ENCODE peak calls at places on chromosome 15, in four cellular contexts. One of them, this sample, is unnamed.

GRCh38 chr15:46636220-46636619 is 1001.4 kb downstream of the SQOR start:
- DNase-seq in heart left ventricle: no peak
- DNase-seq in CD4-positive, CD25-positive, alpha-beta regulatory T cell: no peak
- DNase-seq in right lobe of liver: no peak
- DNase-seq in this sample: no peak

GRCh38 chr15:49815937-49816336 is 195.1 kb downstream of the DTWD1 start:
- DNase-seq in heart left ventricle: peak; percentile 38
- DNase-seq in CD4-positive, CD25-positive, alpha-beta regulatory T cell: no peak
- DNase-seq in right lobe of liver: no peak
- DNase-seq in this sample: no peak

GRCh38 chr15:49155834-49156627 is 632 bp upstream of the COPS2 start:
- DNase-seq in heart left ventricle: no peak
- DNase-seq in CD4-positive, CD25-positive, alpha-beta regulatory T cell: no peak
- DNase-seq in right lobe of liver: no peak
- DNase-seq in this sample: no peak

GRCh38 chr15:57387644-57388076 is 11.4 kb downstream of the CGNL1 start:
- DNase-seq in heart left ventricle: no peak
- DNase-seq in CD4-positive, CD25-positive, alpha-beta regulatory T cell: no peak
- DNase-seq in right lobe of liver: no peak
- DNase-seq in this sample: no peak

GRCh38 chr15:89068325-89068784 is 19.9 kb upstream of the ABHD2 start:
- DNase-seq in heart left ventricle: no peak
- DNase-seq in CD4-positive, CD25-positive, alpha-beta regulatory T cell: no peak
- DNase-seq in right lobe of liver: no peak
- DNase-seq in this sample: no peak

GRCh38 chr15:54273928-54274327 is 295.7 kb downstream of the UNC13C start:
- DNase-seq in heart left ventricle: no peak
- DNase-seq in CD4-positive, CD25-positive, alpha-beta regulatory T cell: no peak
- DNase-seq in right lobe of liver: no peak
- DNase-seq in this sample: no peak

GRCh38 chr15:98649996-98650870 is 1.9 kb downstream of the IGF1R start:
- DNase-seq in heart left ventricle: peak; percentile 64
- DNase-seq in CD4-positive, CD25-positive, alpha-beta regulatory T cell: peak; percentile 63
- DNase-seq in right lobe of liver: peak; percentile 40
- DNase-seq in this sample: peak; percentile 91

GRCh38 chr15:100183921-100184480 is 157.8 kb downstream of the ADAMTS17 start:
- DNase-seq in heart left ventricle: no peak
- DNase-seq in CD4-positive, CD25-positive, alpha-beta regulatory T cell: no peak
- DNase-seq in right lobe of liver: no peak
- DNase-seq in this sample: peak; percentile 27

GRCh38 chr15:29631076-29632070 is 190.9 kb downstream of the TJP1 start:
- DNase-seq in heart left ventricle: no peak
- DNase-seq in CD4-positive, CD25-positive, alpha-beta regulatory T cell: no peak
- DNase-seq in right lobe of liver: no peak
- DNase-seq in this sample: no peak

GRCh38 chr15:73990250-73991005 is 1.7 kb downstream of the STOML1 start:
- DNase-seq in heart left ventricle: no peak
- DNase-seq in CD4-positive, CD25-positive, alpha-beta regulatory T cell: no peak
- DNase-seq in right lobe of liver: no peak
- DNase-seq in this sample: no peak

GRCh38 chr15:58257776-58258325 is 119.7 kb downstream of the AQP9 start:
- DNase-seq in heart left ventricle: no peak
- DNase-seq in CD4-positive, CD25-positive, alpha-beta regulatory T cell: no peak
- DNase-seq in right lobe of liver: no peak
- DNase-seq in this sample: no peak

GRCh38 chr15:70503798-70504304 is 259.5 kb downstream of the UACA start:
- DNase-seq in heart left ventricle: no peak
- DNase-seq in CD4-positive, CD25-positive, alpha-beta regulatory T cell: no peak
- DNase-seq in right lobe of liver: no peak
- DNase-seq in this sample: peak; percentile 78

GRCh38 chr15:70504305-70504951 is 258.9 kb downstream of the UACA start:
- DNase-seq in heart left ventricle: peak; percentile 77
- DNase-seq in CD4-positive, CD25-positive, alpha-beta regulatory T cell: no peak
- DNase-seq in right lobe of liver: peak; percentile 63
- DNase-seq in this sample: peak; percentile 92

GRCh38 chr15:70505971-70506887 is 257.1 kb downstream of the UACA start:
- DNase-seq in heart left ventricle: no peak
- DNase-seq in CD4-positive, CD25-positive, alpha-beta regulatory T cell: no peak
- DNase-seq in right lobe of liver: no peak
- DNase-seq in this sample: peak; percentile 38

GRCh38 chr15:70505411-70505919 is 257.9 kb downstream of the UACA start:
- DNase-seq in heart left ventricle: no peak
- DNase-seq in CD4-positive, CD25-positive, alpha-beta regulatory T cell: no peak
- DNase-seq in right lobe of liver: no peak
- DNase-seq in this sample: peak; percentile 55

DNA sequence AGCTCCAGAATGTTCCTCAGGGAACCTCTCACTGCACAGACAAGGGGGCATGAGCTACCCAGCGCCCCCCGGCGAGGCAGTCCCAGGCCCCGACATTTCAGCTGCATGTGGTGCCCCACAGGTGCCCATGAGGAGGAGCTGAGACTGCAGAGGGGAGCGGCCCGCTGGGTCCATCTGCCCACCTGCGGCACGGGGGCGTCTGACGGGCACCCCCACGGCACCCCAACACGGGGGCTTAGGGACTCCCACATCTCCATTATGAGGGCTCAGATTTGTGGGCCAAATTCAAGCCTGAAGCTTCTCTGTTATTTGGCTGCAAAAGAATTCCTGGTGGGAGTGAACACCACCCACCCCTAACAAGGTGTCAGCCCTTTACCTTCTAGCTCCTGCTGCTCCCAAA is 258.4 kb downstream of the UACA start:
- DNase-seq in heart left ventricle: no peak
- DNase-seq in CD4-positive, CD25-positive, alpha-beta regulatory T cell: no peak
- DNase-seq in right lobe of liver: no peak
- DNase-seq in this sample: no peak
- H3K4me3 ChIP-seq in heart left ventricle: no peak overlapping the region
- H3K4me3 ChIP-seq in CD4-positive, CD25-positive, alpha-beta regulatory T cell: no peak overlapping the region
- H3K4me3 ChIP-seq in right lobe of liver: no peak overlapping the region
- H3K4me3 ChIP-seq in this sample: no peak overlapping the region

GRCh38 chr15:91862891-91863520 is 9.5 kb downstream of the SLCO3A1 start:
- DNase-seq in heart left ventricle: no peak
- DNase-seq in CD4-positive, CD25-positive, alpha-beta regulatory T cell: no peak
- DNase-seq in right lobe of liver: no peak
- DNase-seq in this sample: no peak
- H3K27ac ChIP-seq in heart left ventricle: peak overlapping the region; percentile 15
- H3K27ac ChIP-seq in CD4-positive, CD25-positive, alpha-beta regulatory T cell: no peak overlapping the region
- H3K27ac ChIP-seq in right lobe of liver: no peak overlapping the region
- H3K27ac ChIP-seq in this sample: no peak overlapping the region

GRCh38 chr15:71807691-71808091 is 2.7 kb upstream of the NR2E3 start:
- DNase-seq in heart left ventricle: no peak
- DNase-seq in CD4-positive, CD25-positive, alpha-beta regulatory T cell: no peak
- DNase-seq in right lobe of liver: no peak
- DNase-seq in this sample: no peak
- H3K4me3 ChIP-seq in heart left ventricle: no peak overlapping the region
- H3K4me3 ChIP-seq in CD4-positive, CD25-positive, alpha-beta regulatory T cell: no peak overlapping the region
- H3K4me3 ChIP-seq in right lobe of liver: no peak overlapping the region
- H3K4me3 ChIP-seq in this sample: no peak overlapping the region

GRCh38 chr15:68644088-68644904 is 65.5 kb downstream of the CORO2B start:
- DNase-seq in heart left ventricle: no peak
- DNase-seq in CD4-positive, CD25-positive, alpha-beta regulatory T cell: no peak
- DNase-seq in right lobe of liver: no peak
- DNase-seq in this sample: no peak

GRCh38 chr15:68644996-68645395 is 66.2 kb downstream of the CORO2B start:
- DNase-seq in heart left ventricle: no peak
- DNase-seq in CD4-positive, CD25-positive, alpha-beta regulatory T cell: no peak
- DNase-seq in right lobe of liver: no peak
- DNase-seq in this sample: peak; percentile 57

GRCh38 chr15:68641376-68641775 is 62.6 kb downstream of the CORO2B start:
- DNase-seq in heart left ventricle: no peak
- DNase-seq in CD4-positive, CD25-positive, alpha-beta regulatory T cell: no peak
- DNase-seq in right lobe of liver: no peak
- DNase-seq in this sample: peak; percentile 54

GRCh38 chr15:68642491-68642845 is 63.7 kb downstream of the CORO2B start:
- DNase-seq in heart left ventricle: no peak
- DNase-seq in CD4-positive, CD25-positive, alpha-beta regulatory T cell: no peak
- DNase-seq in right lobe of liver: no peak
- DNase-seq in this sample: peak; percentile 64

DNA sequence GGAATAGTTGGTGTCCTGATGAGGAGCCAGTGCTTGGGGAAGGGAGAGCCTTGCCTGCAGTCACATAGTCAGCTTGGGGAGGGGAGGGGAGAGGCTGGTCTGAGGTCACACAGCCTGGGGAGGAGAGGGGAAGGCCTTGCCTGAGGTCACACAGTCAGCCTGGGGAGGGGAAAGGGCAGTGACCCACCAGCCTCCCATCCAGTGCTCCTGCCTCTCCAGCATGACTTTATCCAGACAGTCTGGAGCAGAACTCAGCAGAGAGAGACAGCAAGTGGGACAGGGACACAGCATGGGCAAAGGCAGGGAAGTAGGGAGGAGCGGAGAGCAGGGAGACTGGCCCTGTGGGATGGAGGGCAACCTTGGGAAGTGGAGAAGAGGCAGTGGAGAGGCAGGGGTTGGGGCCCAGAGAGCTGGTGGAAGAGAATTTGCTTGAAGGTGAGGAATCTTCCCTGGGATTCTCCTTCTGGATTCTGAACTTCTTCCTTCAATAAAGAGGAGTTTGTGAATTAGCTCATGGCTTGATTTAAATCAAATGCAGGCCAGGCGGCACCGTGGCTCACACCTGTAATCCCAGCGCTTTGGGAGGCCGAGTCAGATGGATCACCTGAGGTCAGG is 64.5 kb downstream of the CORO2B start:
- DNase-seq in heart left ventricle: no peak
- DNase-seq in CD4-positive, CD25-positive, alpha-beta regulatory T cell: no peak
- DNase-seq in right lobe of liver: no peak
- DNase-seq in this sample: peak; percentile 58
- H3K27ac ChIP-seq in heart left ventricle: no peak overlapping the region
- H3K27ac ChIP-seq in CD4-positive, CD25-positive, alpha-beta regulatory T cell: no peak overlapping the region
- H3K27ac ChIP-seq in right lobe of liver: no peak overlapping the region
- H3K27ac ChIP-seq in this sample: no peak overlapping the region

GRCh38 chr15:39426552-39427532 is 154.0 kb upstream of the THBS1 start:
- DNase-seq in heart left ventricle: peak; percentile 56
- DNase-seq in CD4-positive, CD25-positive, alpha-beta regulatory T cell: peak; percentile 36
- DNase-seq in right lobe of liver: peak; percentile 34
- DNase-seq in this sample: peak; percentile 89

GRCh38 chr15:39430389-39430788 is 150.5 kb upstream of the THBS1 start:
- DNase-seq in heart left ventricle: no peak
- DNase-seq in CD4-positive, CD25-positive, alpha-beta regulatory T cell: no peak
- DNase-seq in right lobe of liver: no peak
- DNase-seq in this sample: no peak

GRCh38 chr15:39431371-39431770 is 149.5 kb upstream of the THBS1 start:
- DNase-seq in heart left ventricle: no peak
- DNase-seq in CD4-positive, CD25-positive, alpha-beta regulatory T cell: no peak
- DNase-seq in right lobe of liver: no peak
- DNase-seq in this sample: no peak

GRCh38 chr15:39429898-39430357 is 151.0 kb upstream of the THBS1 start:
- DNase-seq in heart left ventricle: no peak
- DNase-seq in CD4-positive, CD25-positive, alpha-beta regulatory T cell: no peak
- DNase-seq in right lobe of liver: no peak
- DNase-seq in this sample: no peak

DNA sequence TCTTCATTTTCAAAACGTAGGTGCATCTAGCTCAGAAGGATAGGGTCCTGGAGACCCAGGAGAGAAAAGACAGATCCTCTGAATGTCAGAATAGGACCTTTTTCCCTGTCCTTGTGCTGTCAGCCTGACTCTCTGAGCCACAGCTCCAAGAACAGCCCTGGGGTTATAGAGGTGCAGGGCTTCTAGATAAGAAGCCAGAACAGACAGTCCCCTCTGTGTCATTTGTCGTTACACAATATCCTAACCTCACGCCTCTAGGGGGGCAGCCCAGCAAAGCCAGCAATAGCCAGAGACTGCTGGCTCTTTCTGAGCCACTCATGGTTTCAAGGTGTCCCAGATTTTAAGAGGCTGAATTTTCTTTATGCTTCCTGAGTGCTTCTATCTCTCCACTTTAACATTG is 153.2 kb upstream of the THBS1 start:
- DNase-seq in heart left ventricle: peak; percentile 56
- DNase-seq in CD4-positive, CD25-positive, alpha-beta regulatory T cell: no peak
- DNase-seq in right lobe of liver: no peak
- DNase-seq in this sample: no peak
- H3K4me3 ChIP-seq in heart left ventricle: no peak overlapping the region
- H3K4me3 ChIP-seq in CD4-positive, CD25-positive, alpha-beta regulatory T cell: peak overlapping the region; percentile 30
- H3K4me3 ChIP-seq in right lobe of liver: no peak overlapping the region
- H3K4me3 ChIP-seq in this sample: no peak overlapping the region

GRCh38 chr15:63252292-63252691 is 25.1 kb upstream of the APH1B start:
- DNase-seq in heart left ventricle: no peak
- DNase-seq in CD4-positive, CD25-positive, alpha-beta regulatory T cell: no peak
- DNase-seq in right lobe of liver: no peak
- DNase-seq in this sample: no peak

GRCh38 chr15:63254991-63255390 is 22.4 kb upstream of the APH1B start:
- DNase-seq in heart left ventricle: no peak
- DNase-seq in CD4-positive, CD25-positive, alpha-beta regulatory T cell: no peak
- DNase-seq in right lobe of liver: no peak
- DNase-seq in this sample: no peak

GRCh38 chr15:63251701-63252100 is 25.7 kb upstream of the APH1B start:
- DNase-seq in heart left ventricle: no peak
- DNase-seq in CD4-positive, CD25-positive, alpha-beta regulatory T cell: no peak
- DNase-seq in right lobe of liver: no peak
- DNase-seq in this sample: no peak

GRCh38 chr15:63246691-63247464 is 30.5 kb upstream of the APH1B start:
- DNase-seq in heart left ventricle: no peak
- DNase-seq in CD4-positive, CD25-positive, alpha-beta regulatory T cell: no peak
- DNase-seq in right lobe of liver: no peak
- DNase-seq in this sample: no peak

GRCh38 chr15:63250312-63250965 is 27.0 kb upstream of the APH1B start:
- DNase-seq in heart left ventricle: no peak
- DNase-seq in CD4-positive, CD25-positive, alpha-beta regulatory T cell: no peak
- DNase-seq in right lobe of liver: no peak
- DNase-seq in this sample: no peak
- H3K27ac ChIP-seq in heart left ventricle: no peak overlapping the region
- H3K27ac ChIP-seq in CD4-positive, CD25-positive, alpha-beta regulatory T cell: no peak overlapping the region
- H3K27ac ChIP-seq in right lobe of liver: no peak overlapping the region
- H3K27ac ChIP-seq in this sample: no peak overlapping the region

This sample was measured in spleen.